ENCODE peak calls at places on chromosomes 6 and 20, in ten cellular contexts. One of them, this sample, is unnamed.

GRCh38 chr6:149024361-149024760 is 277.5 kb downstream of the UST start:
- DNase-seq in neural crest cell: no peak
- DNase-seq in NCI-H2107: no peak
- DNase-seq in GM13976: no peak
- DNase-seq in CD4-positive, alpha-beta T cell: no peak
- DNase-seq in COR-L47: no peak
- DNase-seq in NB4: no peak
- DNase-seq in posterior cingulate gyrus: no peak
- DNase-seq in ACHN: no peak
- DNase-seq in T-helper 17 cell: no peak
- DNase-seq in this sample: no peak

GRCh38 chr6:17987576-17988421 is at the start of gene KIF13A:
- DNase-seq in posterior cingulate gyrus: peak; percentile 58
- DNase-seq in NCI-H2107: peak; percentile 8
- DNase-seq in neural crest cell: peak; percentile 50
- DNase-seq in GM13976: peak; percentile 80
- DNase-seq in ACHN: peak; percentile 58
- DNase-seq in NB4: peak; percentile 55
- DNase-seq in CD4-positive, alpha-beta T cell: peak; percentile 6
- DNase-seq in T-helper 17 cell: no peak
- DNase-seq in COR-L47: peak; percentile 50
- DNase-seq in this sample: peak; percentile 83

GRCh38 chr20:62255976-62256375 is 17.7 kb downstream of the OSBPL2 start:
- DNase-seq in GM13976: no peak
- DNase-seq in posterior cingulate gyrus: no peak
- DNase-seq in COR-L47: no peak
- DNase-seq in NCI-H2107: no peak
- DNase-seq in CD4-positive, alpha-beta T cell: no peak
- DNase-seq in neural crest cell: no peak
- DNase-seq in T-helper 17 cell: no peak
- DNase-seq in NB4: no peak
- DNase-seq in ACHN: no peak
- DNase-seq in this sample: no peak

GRCh38 chr20:18007534-18008292 is 38.9 kb downstream of the MGME1 start:
- DNase-seq in ACHN: no peak
- DNase-seq in GM13976: no peak
- DNase-seq in COR-L47: no peak
- DNase-seq in NB4: no peak
- DNase-seq in CD4-positive, alpha-beta T cell: no peak
- DNase-seq in posterior cingulate gyrus: peak; percentile 40
- DNase-seq in NCI-H2107: no peak
- DNase-seq in T-helper 17 cell: no peak
- DNase-seq in neural crest cell: no peak
- DNase-seq in this sample: no peak

GRCh38 chr6:151690303-151690702 is 117.2 kb upstream of the ESR1 start:
- DNase-seq in neural crest cell: no peak
- DNase-seq in CD4-positive, alpha-beta T cell: no peak
- DNase-seq in ACHN: peak; percentile 62
- DNase-seq in GM13976: no peak
- DNase-seq in NCI-H2107: no peak
- DNase-seq in posterior cingulate gyrus: no peak
- DNase-seq in COR-L47: no peak
- DNase-seq in T-helper 17 cell: no peak
- DNase-seq in NB4: no peak
- DNase-seq in this sample: peak; percentile 58

GRCh38 chr6:169978615-169979161 is 227.3 kb downstream of the ERMARD start:
- DNase-seq in neural crest cell: no peak
- DNase-seq in T-helper 17 cell: no peak
- DNase-seq in posterior cingulate gyrus: no peak
- DNase-seq in GM13976: no peak
- DNase-seq in ACHN: no peak
- DNase-seq in CD4-positive, alpha-beta T cell: no peak
- DNase-seq in NCI-H2107: no peak
- DNase-seq in COR-L47: no peak
- DNase-seq in NB4: no peak
- DNase-seq in this sample: no peak

GRCh38 chr20:54132612-54133433 is 41.0 kb downstream of the CYP24A1 start:
- DNase-seq in GM13976: no peak
- DNase-seq in ACHN: peak; percentile 65
- DNase-seq in neural crest cell: no peak
- DNase-seq in NCI-H2107: no peak
- DNase-seq in posterior cingulate gyrus: no peak
- DNase-seq in COR-L47: no peak
- DNase-seq in CD4-positive, alpha-beta T cell: no peak
- DNase-seq in T-helper 17 cell: no peak
- DNase-seq in NB4: peak; percentile 48
- DNase-seq in this sample: no peak

GRCh38 chr6:130517444-130517931 is 151.7 kb downstream of the TMEM200A start:
- DNase-seq in GM13976: peak; percentile 56
- DNase-seq in COR-L47: no peak
- DNase-seq in posterior cingulate gyrus: no peak
- DNase-seq in ACHN: no peak
- DNase-seq in NB4: no peak
- DNase-seq in neural crest cell: no peak
- DNase-seq in NCI-H2107: no peak
- DNase-seq in CD4-positive, alpha-beta T cell: no peak
- DNase-seq in T-helper 17 cell: no peak
- DNase-seq in this sample: peak; percentile 68

GRCh38 chr20:41774291-41774690 is 156.1 kb upstream of the CHD6 start:
- DNase-seq in CD4-positive, alpha-beta T cell: no peak
- DNase-seq in T-helper 17 cell: no peak
- DNase-seq in NB4: no peak
- DNase-seq in COR-L47: no peak
- DNase-seq in neural crest cell: no peak
- DNase-seq in NCI-H2107: no peak
- DNase-seq in GM13976: no peak
- DNase-seq in ACHN: no peak
- DNase-seq in posterior cingulate gyrus: no peak
- DNase-seq in this sample: no peak

GRCh38 chr6:109714156-109714555 is 23.1 kb downstream of the FIG4 start:
- DNase-seq in GM13976: no peak
- DNase-seq in posterior cingulate gyrus: no peak
- DNase-seq in COR-L47: no peak
- DNase-seq in ACHN: no peak
- DNase-seq in neural crest cell: no peak
- DNase-seq in CD4-positive, alpha-beta T cell: no peak
- DNase-seq in T-helper 17 cell: no peak
- DNase-seq in NB4: no peak
- DNase-seq in NCI-H2107: no peak
- DNase-seq in this sample: no peak

GRCh38 chr20:18103497-18103896 is 34.2 kb upstream of the KAT14 start:
- DNase-seq in T-helper 17 cell: no peak
- DNase-seq in neural crest cell: no peak
- DNase-seq in ACHN: no peak
- DNase-seq in posterior cingulate gyrus: no peak
- DNase-seq in NB4: no peak
- DNase-seq in CD4-positive, alpha-beta T cell: no peak
- DNase-seq in NCI-H2107: no peak
- DNase-seq in GM13976: no peak
- DNase-seq in COR-L47: peak; percentile 38
- DNase-seq in this sample: no peak

GRCh38 chr6:31815025-31815838 is at the start of the genes HSPA1A and HSPA1L:
- DNase-seq in neural crest cell: peak; percentile 84
- DNase-seq in NCI-H2107: no peak
- DNase-seq in GM13976: peak; percentile 88
- DNase-seq in NB4: peak; percentile 94
- DNase-seq in COR-L47: peak; percentile 92
- DNase-seq in CD4-positive, alpha-beta T cell: peak; percentile 50
- DNase-seq in posterior cingulate gyrus: peak; percentile 95
- DNase-seq in ACHN: peak; percentile 95
- DNase-seq in T-helper 17 cell: peak; percentile 59
- DNase-seq in this sample: peak; percentile 91

GRCh38 chr6:56938634-56939294 is 16.1 kb upstream of the BEND6 start:
- DNase-seq in neural crest cell: no peak
- DNase-seq in NB4: peak; percentile 15
- DNase-seq in NCI-H2107: no peak
- DNase-seq in T-helper 17 cell: no peak
- DNase-seq in GM13976: no peak
- DNase-seq in COR-L47: no peak
- DNase-seq in posterior cingulate gyrus: no peak
- DNase-seq in CD4-positive, alpha-beta T cell: no peak
- DNase-seq in ACHN: peak; percentile 99
- DNase-seq in this sample: no peak

GRCh38 chr6:35146453-35146852 is 5.3 kb upstream of the TCP11 start:
- DNase-seq in NB4: peak; percentile 76
- DNase-seq in CD4-positive, alpha-beta T cell: no peak
- DNase-seq in NCI-H2107: no peak
- DNase-seq in COR-L47: peak; percentile 38
- DNase-seq in neural crest cell: peak; percentile 42
- DNase-seq in ACHN: peak; percentile 43
- DNase-seq in GM13976: no peak
- DNase-seq in posterior cingulate gyrus: peak; percentile 42
- DNase-seq in T-helper 17 cell: no peak
- DNase-seq in this sample: peak; percentile 49

GRCh38 chr6:170417881-170418280 is 111.3 kb downstream of the FAM120B start:
- DNase-seq in posterior cingulate gyrus: no peak
- DNase-seq in ACHN: no peak
- DNase-seq in T-helper 17 cell: no peak
- DNase-seq in COR-L47: no peak
- DNase-seq in GM13976: no peak
- DNase-seq in NB4: peak; percentile 24
- DNase-seq in CD4-positive, alpha-beta T cell: no peak
- DNase-seq in neural crest cell: no peak
- DNase-seq in NCI-H2107: no peak
- DNase-seq in this sample: no peak

GRCh38 chr6:41731561-41732086 is 3.8 kb downstream of the TFEB start:
- DNase-seq in neural crest cell: no peak
- DNase-seq in NB4: no peak
- DNase-seq in posterior cingulate gyrus: no peak
- DNase-seq in COR-L47: no peak
- DNase-seq in T-helper 17 cell: no peak
- DNase-seq in GM13976: no peak
- DNase-seq in NCI-H2107: no peak
- DNase-seq in ACHN: no peak
- DNase-seq in CD4-positive, alpha-beta T cell: no peak
- DNase-seq in this sample: no peak

GRCh38 chr6:33199687-33200233 is 705 bp downstream of the RXRB start:
- DNase-seq in GM13976: peak; percentile 86
- DNase-seq in posterior cingulate gyrus: no peak
- DNase-seq in ACHN: peak; percentile 70
- DNase-seq in CD4-positive, alpha-beta T cell: peak; percentile 52
- DNase-seq in neural crest cell: no peak
- DNase-seq in NB4: peak; percentile 94
- DNase-seq in NCI-H2107: no peak
- DNase-seq in T-helper 17 cell: peak; percentile 65
- DNase-seq in COR-L47: peak; percentile 61
- DNase-seq in this sample: peak; percentile 86

GRCh38 chr6:128483472-128484135 is 36.8 kb downstream of the PTPRK start:
- DNase-seq in posterior cingulate gyrus: no peak
- DNase-seq in neural crest cell: no peak
- DNase-seq in GM13976: no peak
- DNase-seq in ACHN: no peak
- DNase-seq in NB4: no peak
- DNase-seq in T-helper 17 cell: no peak
- DNase-seq in CD4-positive, alpha-beta T cell: no peak
- DNase-seq in COR-L47: no peak
- DNase-seq in NCI-H2107: no peak
- DNase-seq in this sample: no peak

GRCh38 chr6:78863576-78863975 is 3.8 kb upstream of the IRAK1BP1 start:
- DNase-seq in ACHN: no peak
- DNase-seq in neural crest cell: no peak
- DNase-seq in T-helper 17 cell: no peak
- DNase-seq in NCI-H2107: no peak
- DNase-seq in NB4: no peak
- DNase-seq in posterior cingulate gyrus: no peak
- DNase-seq in COR-L47: no peak
- DNase-seq in GM13976: no peak
- DNase-seq in CD4-positive, alpha-beta T cell: no peak
- DNase-seq in this sample: no peak